ENCODE peak calls at places on chromosome 20, in four cellular contexts. Q is esophagus muscularis mucosa; Y is activated CD4-positive, alpha-beta T cell treated with anti-CD3 and anti-CD28 coated beads, Interleukin-2, amount 50 U/mL, for 24 hours; D is SHP77. N is an unnamed sample.
A peak's percentile ranks its signal among the peaks of the same experiment; 100 is the strongest.

GRCh38 chr20:53103124-53103523 is 131.0 kb downstream of the TSHZ2 start:
- DNase-seq in Q (no peak), Y (no peak), D (no peak), N (no peak)

GRCh38 chr20:43658068-43658722 is 8.7 kb upstream of the MYBL2 start:
- DNase-seq in Q (no peak), Y (peak; percentile 55), D (no peak), N (no peak)

GRCh38 chr20:51333971-51334370 is 208.5 kb downstream of the NFATC2 start:
- DNase-seq in Q (no peak), Y (no peak), D (no peak), N (no peak)

GRCh38 chr20:62627901-62628612 is 14.2 kb upstream of the SLCO4A1 start:
- DNase-seq in Q (no peak), Y (no peak), D (no peak), N (no peak)

GRCh38 chr20:1874534-1875168 is 20.6 kb upstream of the SIRPA start:
- DNase-seq in Q (no peak), Y (no peak), D (no peak), N (no peak)

GRCh38 chr20:9532069-9532809 is 17.8 kb downstream of the LAMP5 start:
- DNase-seq in Q (peak; percentile 12), Y (no peak), D (no peak), N (no peak)

GRCh38 chr20:33526769-33527168 is 36.9 kb downstream of the CBFA2T2 start:
- DNase-seq in Q (no peak), Y (no peak), D (no peak), N (no peak)

GRCh38 chr20:5691918-5692618 is 58.1 kb upstream of the SHLD1 start:
- DNase-seq in Q (no peak), Y (no peak), D (peak; percentile 99), N (peak; percentile 67)

GRCh38 chr20:37336369-37337207 is 9.4 kb upstream of the SRC start:
- DNase-seq in Q (no peak), Y (peak; percentile 27), D (no peak), N (peak; percentile 76)

GRCh38 chr20:21519136-21519584 is 5.3 kb upstream of the NKX2-2 start:
- DNase-seq in Q (no peak), Y (no peak), D (no peak), N (no peak)